ENCODE peak calls at places on chromosomes 16 and 17, in six cellular contexts. J, E, C, K, A and D are unnamed samples.

GRCh38 chr17:77383613-77384608 is 243.1 kb downstream of the SEC14L1 start:
- DNase-seq in J (peak; percentile 29), E (no peak), C (no peak), K (no peak), A (no peak), D (no peak)

GRCh38 chr17:10197721-10198508 is 491 bp downstream of the GAS7 start:
- DNase-seq in J (no peak), E (no peak), C (no peak), K (no peak), A (no peak), D (no peak)

GRCh38 chr17:30005709-30006320 is 64.4 kb downstream of the EFCAB5 start:
- DNase-seq in J (no peak), E (peak; percentile 65), C (no peak), K (no peak), A (no peak), D (no peak)

GRCh38 chr16:57906385-57907316 is 64.3 kb downstream of the CNGB1 start:
- DNase-seq in J (no peak), E (peak; percentile 15), C (no peak), K (no peak), A (peak; percentile 19), D (no peak)

GRCh38 chr16:28879841-28880588 is 1.7 kb downstream of the ATP2A1 start:
- DNase-seq in J (peak; percentile 84), E (peak; percentile 79), C (peak; percentile 76), K (peak; percentile 87), A (peak; percentile 90), D (peak; percentile 79)

GRCh38 chr16:12024429-12024828 is 47.9 kb downstream of the SNX29 start:
- DNase-seq in J (no peak), E (no peak), C (no peak), K (no peak), A (no peak), D (no peak)

GRCh38 chr17:49815761-49816281 is 27.3 kb downstream of the KAT7 start:
- DNase-seq in J (no peak), E (no peak), C (no peak), K (no peak), A (no peak), D (no peak)

GRCh38 chr16:72666267-72666666 is 381.7 kb downstream of the ZFHX3 start:
- DNase-seq in J (peak; percentile 5), E (peak; percentile 21), C (no peak), K (no peak), A (peak; percentile 36), D (no peak)

GRCh38 chr17:33964344-33964979 is 290.6 kb upstream of the CCL2 start:
- DNase-seq in J (no peak), E (no peak), C (no peak), K (no peak), A (peak; percentile 80), D (no peak)